ENCODE peak calls at places on chromosomes 1 and 21, in seven cellular contexts. H is NCI-H2171 treated with DMSO at 0.1 percent for 48 hours, B is aorta, Y is GM12864, V is AG09309, N is T-helper 22 cell, F is GM03348. A is an unnamed sample.

GRCh38 chr21:38920631-38921398 is 115.1 kb downstream of the ETS2 start:
- DNase-seq in H (no peak), B (no peak), Y (no peak), V (peak), N (no peak), F (peak), A (no peak)

GRCh38 chr1:38788937-38789336 is 70.6 kb downstream of the RRAGC start:
- DNase-seq in H (no peak), B (no peak), Y (no peak), V (no peak), N (no peak), F (no peak), A (no peak)

GRCh38 chr1:167526659-167527383 is 8.5 kb upstream of the CD247 start:
- DNase-seq in H (no peak), B (no peak), Y (no peak), V (no peak), N (no peak), F (no peak), A (no peak)

GRCh38 chr1:31368611-31369107 is 4.2 kb downstream of the FABP3 start:
- DNase-seq in H (no peak), B (no peak), Y (no peak), V (no peak), N (no peak), F (no peak), A (no peak)

GRCh38 chr1:119367332-119368124 is 1.1 kb upstream of the HAO2 start:
- DNase-seq in H (no peak), B (no peak), Y (no peak), V (peak), N (no peak), F (peak), A (no peak)

GRCh38 chr1:30588311-30589073 is 134.9 kb downstream of the MATN1 start:
- DNase-seq in H (no peak), B (no peak), Y (no peak), V (no peak), N (no peak), F (no peak), A (no peak)

GRCh38 chr1:209862598-209863498 is 35.1 kb downstream of the UTP25 start:
- DNase-seq in H (peak), B (no peak), Y (no peak), V (no peak), N (no peak), F (no peak), A (no peak)

GRCh38 chr1:53442297-53442696 is 16.9 kb upstream of the DMRTB1 start:
- DNase-seq in H (no peak), B (no peak), Y (no peak), V (peak), N (no peak), F (no peak), A (peak)

GRCh38 chr1:90114521-90115141 is 119.7 kb downstream of the ZNF326 start:
- DNase-seq in H (peak), B (no peak), Y (peak), V (peak), N (no peak), F (peak), A (no peak)

GRCh38 chr1:228145050-228145343 is 4.7 kb upstream of the GJC2 start:
- DNase-seq in H (no peak), B (no peak), Y (no peak), V (no peak), N (no peak), F (no peak), A (no peak)

GRCh38 chr1:241275981-241276380 is 81.0 kb downstream of the RGS7 start:
- DNase-seq in H (no peak), B (no peak), Y (no peak), V (no peak), N (no peak), F (no peak), A (no peak)

GRCh38 chr1:66652556-66652955 is 99.7 kb upstream of the DYNLT5 start:
- DNase-seq in H (no peak), B (no peak), Y (no peak), V (no peak), N (no peak), F (no peak), A (no peak)

GRCh38 chr1:150981177-150981804 is 801 bp upstream of the ANXA9 start:
- DNase-seq in H (peak), B (peak), Y (no peak), V (no peak), N (no peak), F (peak), A (no peak)

GRCh38 chr1:92851729-92852128 is 19.9 kb downstream of the RPL5 start:
- DNase-seq in H (peak), B (no peak), Y (no peak), V (no peak), N (no peak), F (no peak), A (no peak)

GRCh38 chr1:39892611-39893595 is 8.8 kb downstream of the MYCL start:
- DNase-seq in H (no peak), B (no peak), Y (no peak), V (peak), N (no peak), F (peak), A (no peak)

GRCh38 chr1:159132271-159132881 is 39.0 kb upstream of the CADM3 start:
- DNase-seq in H (peak), B (peak), Y (peak), V (peak), N (peak), F (peak), A (peak)

GRCh38 chr1:242569867-242570266 is 45.4 kb upstream of the PLD5 start:
- DNase-seq in H (no peak), B (no peak), Y (no peak), V (no peak), N (no peak), F (no peak), A (no peak)

GRCh38 chr1:147643974-147644373 is 26.4 kb downstream of the ACP6 start:
- DNase-seq in H (no peak), B (no peak), Y (no peak), V (no peak), N (no peak), F (no peak), A (no peak)

GRCh38 chr1:182080955-182081582 is 19.6 kb upstream of the ZNF648 start:
- DNase-seq in H (peak), B (no peak), Y (peak), V (peak), N (no peak), F (peak), A (peak)

GRCh38 chr1:88180449-88181108 is 503.5 kb upstream of the PKN2 start:
- DNase-seq in H (peak), B (peak), Y (peak), V (peak), N (no peak), F (peak), A (peak)

GRCh38 chr1:243890576-243890975 is 40.5 kb upstream of the AKT3 start:
- DNase-seq in H (no peak), B (no peak), Y (no peak), V (peak), N (no peak), F (peak), A (no peak)

GRCh38 chr1:55868026-55868425 is 652.9 kb upstream of the USP24 start:
- DNase-seq in H (peak), B (no peak), Y (no peak), V (peak), N (no peak), F (peak), A (no peak)

GRCh38 chr1:14804626-14805025 is 206.1 kb downstream of the KAZN start:
- DNase-seq in H (no peak), B (no peak), Y (no peak), V (no peak), N (no peak), F (peak), A (peak)

GRCh38 chr1:1680912-1681273 is 11.7 kb downstream of the SLC35E2B start:
- DNase-seq in H (no peak), B (peak), Y (no peak), V (no peak), N (no peak), F (no peak), A (no peak)

GRCh38 chr1:185719021-185719420 is 15.2 kb upstream of the HMCN1 start:
- DNase-seq in H (no peak), B (peak), Y (no peak), V (peak), N (no peak), F (peak), A (no peak)

GRCh38 chr1:12472798-12473551 is 145.0 kb downstream of the DHRS3 start:
- DNase-seq in H (no peak), B (peak), Y (no peak), V (no peak), N (peak), F (no peak), A (peak)

GRCh38 chr1:8822383-8823294 is 5.2 kb upstream of the RERE start:
- DNase-seq in H (peak), B (no peak), Y (no peak), V (peak), N (no peak), F (peak), A (no peak)

GRCh38 chr21:32412162-32412997 is at the start of gene EVA1C:
- DNase-seq in H (peak), B (peak), Y (no peak), V (no peak), N (peak), F (peak), A (peak)

GRCh38 chr1:184386271-184387068 is at the start of gene C1orf21:
- DNase-seq in H (peak), B (peak), Y (no peak), V (peak), N (peak), F (peak), A (peak)